ENCODE peak calls at places on chromosomes 4 and X, in nine cellular contexts. One of them, this sample, is unnamed.

GRCh38 chr4:101418055-101418454 is 70.7 kb upstream of the PPP3CA start:
- DNase-seq in fibroblast of mammary gland: peak
- DNase-seq in HFFc6: no peak
- DNase-seq in heart left ventricle: no peak
- DNase-seq in activated T-helper 1 cell treated with Interleukin-2 at 50 U/mL for 16 hours: no peak
- DNase-seq in activated CD4-positive, alpha-beta T cell treated with anti-CD3 and anti-CD28 coated beads for 1 hour: no peak
- DNase-seq in HEK293T: no peak
- DNase-seq in mammary epithelial cell: no peak
- DNase-seq in RWPE2: no peak
- DNase-seq in this sample: peak

GRCh38 chrX:49165901-49166881 is 3.6 kb downstream of the MAGIX start:
- DNase-seq in RWPE2: peak
- DNase-seq in heart left ventricle: peak
- DNase-seq in activated CD4-positive, alpha-beta T cell treated with anti-CD3 and anti-CD28 coated beads for 1 hour: peak
- DNase-seq in mammary epithelial cell: peak
- DNase-seq in HFFc6: peak
- DNase-seq in HEK293T: peak
- DNase-seq in fibroblast of mammary gland: peak
- DNase-seq in activated T-helper 1 cell treated with Interleukin-2 at 50 U/mL for 16 hours: peak
- DNase-seq in this sample: peak

GRCh38 chrX:13721819-13722527 is 12.4 kb downstream of the TRAPPC2 start:
- DNase-seq in activated T-helper 1 cell treated with Interleukin-2 at 50 U/mL for 16 hours: no peak
- DNase-seq in activated CD4-positive, alpha-beta T cell treated with anti-CD3 and anti-CD28 coated beads for 1 hour: no peak
- DNase-seq in HFFc6: no peak
- DNase-seq in mammary epithelial cell: no peak
- DNase-seq in fibroblast of mammary gland: peak
- DNase-seq in HEK293T: no peak
- DNase-seq in RWPE2: no peak
- DNase-seq in heart left ventricle: no peak
- DNase-seq in this sample: no peak

GRCh38 chr4:52028970-52029369 is 8.8 kb upstream of the LRRC66 start:
- DNase-seq in activated CD4-positive, alpha-beta T cell treated with anti-CD3 and anti-CD28 coated beads for 1 hour: no peak
- DNase-seq in HEK293T: no peak
- DNase-seq in fibroblast of mammary gland: peak
- DNase-seq in activated T-helper 1 cell treated with Interleukin-2 at 50 U/mL for 16 hours: no peak
- DNase-seq in HFFc6: peak
- DNase-seq in RWPE2: no peak
- DNase-seq in heart left ventricle: no peak
- DNase-seq in mammary epithelial cell: peak
- DNase-seq in this sample: peak

GRCh38 chrX:111784667-111785066 is 91.3 kb upstream of the TRPC5OS start:
- DNase-seq in heart left ventricle: no peak
- DNase-seq in mammary epithelial cell: no peak
- DNase-seq in HFFc6: no peak
- DNase-seq in HEK293T: no peak
- DNase-seq in activated CD4-positive, alpha-beta T cell treated with anti-CD3 and anti-CD28 coated beads for 1 hour: no peak
- DNase-seq in activated T-helper 1 cell treated with Interleukin-2 at 50 U/mL for 16 hours: no peak
- DNase-seq in RWPE2: no peak
- DNase-seq in fibroblast of mammary gland: no peak
- DNase-seq in this sample: no peak

GRCh38 chr4:128228021-128228571 is 59.5 kb downstream of the PGRMC2 start:
- DNase-seq in fibroblast of mammary gland: no peak
- DNase-seq in HEK293T: no peak
- DNase-seq in activated CD4-positive, alpha-beta T cell treated with anti-CD3 and anti-CD28 coated beads for 1 hour: no peak
- DNase-seq in heart left ventricle: no peak
- DNase-seq in activated T-helper 1 cell treated with Interleukin-2 at 50 U/mL for 16 hours: no peak
- DNase-seq in mammary epithelial cell: no peak
- DNase-seq in RWPE2: no peak
- DNase-seq in HFFc6: no peak
- DNase-seq in this sample: no peak

GRCh38 chr4:7959066-7959465 is 19.4 kb upstream of the AFAP1 start:
- DNase-seq in HFFc6: no peak
- DNase-seq in RWPE2: no peak
- DNase-seq in activated T-helper 1 cell treated with Interleukin-2 at 50 U/mL for 16 hours: no peak
- DNase-seq in heart left ventricle: no peak
- DNase-seq in HEK293T: no peak
- DNase-seq in activated CD4-positive, alpha-beta T cell treated with anti-CD3 and anti-CD28 coated beads for 1 hour: no peak
- DNase-seq in mammary epithelial cell: no peak
- DNase-seq in fibroblast of mammary gland: no peak
- DNase-seq in this sample: no peak

GRCh38 chr4:106421441-106422296 is 53.1 kb upstream of the GIMD1 start:
- DNase-seq in activated CD4-positive, alpha-beta T cell treated with anti-CD3 and anti-CD28 coated beads for 1 hour: no peak
- DNase-seq in heart left ventricle: no peak
- DNase-seq in fibroblast of mammary gland: no peak
- DNase-seq in mammary epithelial cell: peak
- DNase-seq in HFFc6: peak
- DNase-seq in HEK293T: no peak
- DNase-seq in RWPE2: no peak
- DNase-seq in activated T-helper 1 cell treated with Interleukin-2 at 50 U/mL for 16 hours: no peak
- DNase-seq in this sample: no peak

GRCh38 chrX:114924846-114925245 is 92.6 kb downstream of the IL13RA2 start:
- DNase-seq in heart left ventricle: no peak
- DNase-seq in HFFc6: peak
- DNase-seq in activated CD4-positive, alpha-beta T cell treated with anti-CD3 and anti-CD28 coated beads for 1 hour: no peak
- DNase-seq in RWPE2: no peak
- DNase-seq in activated T-helper 1 cell treated with Interleukin-2 at 50 U/mL for 16 hours: no peak
- DNase-seq in mammary epithelial cell: peak
- DNase-seq in fibroblast of mammary gland: no peak
- DNase-seq in HEK293T: no peak
- DNase-seq in this sample: peak

This sample was measured in RPMI7951.